ENCODE peak calls at places on chromosomes 3 and 15, in six cellular contexts. One of them, this sample, is unnamed. For H3K9me2, the result is how much of the 10 kb centered on the place peaks cover.

GRCh38 chr3:100030346-100030745 is 84.0 kb downstream of the FILIP1L start:
- DNase-seq in PC-3: peak
- DNase-seq in OCI-LY7: no peak
- DNase-seq in GM23338: no peak
- DNase-seq in HCT116: no peak
- DNase-seq in SK-N-SH: no peak
- DNase-seq in this sample: no peak

GRCh38 chr15:79376383-79376782 is 55.8 kb upstream of the MINAR1 start:
- DNase-seq in PC-3: no peak
- DNase-seq in OCI-LY7: no peak
- DNase-seq in GM23338: no peak
- DNase-seq in HCT116: no peak
- DNase-seq in SK-N-SH: no peak
- DNase-seq in this sample: no peak

GRCh38 chr3:60536420-60536819 is 714.8 kb downstream of the FHIT start:
- DNase-seq in PC-3: no peak
- DNase-seq in OCI-LY7: peak
- DNase-seq in GM23338: no peak
- DNase-seq in HCT116: no peak
- DNase-seq in SK-N-SH: no peak
- DNase-seq in this sample: no peak

GRCh38 chr3:124669470-124669869 is 60.8 kb upstream of the UMPS start:
- DNase-seq in PC-3: peak
- DNase-seq in OCI-LY7: no peak
- DNase-seq in GM23338: no peak
- DNase-seq in HCT116: no peak
- DNase-seq in SK-N-SH: no peak
- DNase-seq in this sample: no peak

GRCh38 chr15:31365032-31365654 is 38.5 kb downstream of the KLF13 start:
- DNase-seq in PC-3: no peak
- DNase-seq in OCI-LY7: no peak
- DNase-seq in GM23338: no peak
- DNase-seq in HCT116: no peak
- DNase-seq in SK-N-SH: no peak
- DNase-seq in this sample: no peak

GRCh38 chr3:125313060-125313635 is 62.0 kb downstream of the ZNF148 start:
- DNase-seq in PC-3: no peak
- DNase-seq in OCI-LY7: no peak
- DNase-seq in GM23338: no peak
- DNase-seq in HCT116: no peak
- DNase-seq in SK-N-SH: no peak
- DNase-seq in this sample: no peak

GRCh38 chr3:58536501-58537411 is at the start of gene ACOX2:
- DNase-seq in PC-3: no peak
- DNase-seq in OCI-LY7: no peak
- DNase-seq in GM23338: no peak
- DNase-seq in HCT116: no peak
- DNase-seq in SK-N-SH: no peak
- DNase-seq in this sample: peak

GRCh38 chr3:107796786-107797185 is 274.0 kb downstream of the BBX start:
- DNase-seq in PC-3: no peak
- DNase-seq in OCI-LY7: no peak
- DNase-seq in GM23338: no peak
- DNase-seq in HCT116: no peak
- DNase-seq in SK-N-SH: no peak
- DNase-seq in this sample: peak

GRCh38 chr3:33865133-33865532 is 66.7 kb downstream of the PDCD6IP start:
- DNase-seq in PC-3: no peak
- DNase-seq in OCI-LY7: no peak
- DNase-seq in GM23338: no peak
- DNase-seq in HCT116: no peak
- DNase-seq in SK-N-SH: no peak
- DNase-seq in this sample: no peak

GRCh38 chr15:29670945-29671307 is 151.3 kb downstream of the TJP1 start:
- DNase-seq in PC-3: peak
- DNase-seq in OCI-LY7: no peak
- DNase-seq in GM23338: no peak
- DNase-seq in HCT116: no peak
- DNase-seq in SK-N-SH: no peak
- DNase-seq in this sample: peak

GRCh38 chr15:63178034-63178433 is 11.4 kb upstream of the RAB8B start:
- DNase-seq in PC-3: no peak
- DNase-seq in OCI-LY7: no peak
- DNase-seq in GM23338: no peak
- DNase-seq in HCT116: no peak
- DNase-seq in SK-N-SH: peak
- DNase-seq in this sample: peak

GRCh38 chr3:124887996-124888298 is 782 bp upstream of the ITGB5 start:
- DNase-seq in PC-3: no peak
- DNase-seq in OCI-LY7: no peak
- DNase-seq in GM23338: no peak
- DNase-seq in HCT116: no peak
- DNase-seq in SK-N-SH: no peak
- DNase-seq in this sample: no peak

DNA sequence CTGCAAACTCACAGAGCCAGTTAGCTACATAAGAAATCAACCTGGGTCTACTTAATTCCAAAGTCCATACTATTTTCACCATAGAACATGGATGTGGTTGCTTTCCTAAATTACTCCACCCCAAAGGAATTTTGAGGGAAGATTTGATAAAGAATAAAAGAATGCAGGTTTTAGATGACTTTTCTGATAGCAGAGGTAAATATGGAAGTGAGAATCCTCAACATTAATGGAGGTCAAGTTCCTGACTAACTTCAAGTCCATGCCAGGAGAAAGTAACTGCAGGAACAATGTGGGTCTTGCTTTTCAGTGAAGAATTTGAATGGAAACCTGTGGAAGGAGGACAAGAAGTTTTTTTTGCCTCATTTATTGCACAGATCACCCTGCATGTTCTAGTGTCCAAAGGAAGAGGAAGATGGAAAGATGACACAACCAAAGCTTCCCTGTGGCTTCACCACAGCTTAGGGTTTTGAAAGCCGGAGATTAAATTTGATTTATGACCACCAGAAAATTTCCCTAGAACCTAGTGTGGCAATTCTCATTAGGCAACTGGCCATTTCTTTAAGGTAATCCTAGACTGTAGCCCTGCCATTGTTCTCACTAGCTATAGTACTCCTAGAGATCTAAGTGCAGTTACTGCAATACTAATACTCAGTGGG is 429.7 kb downstream of the RAP2B start:
- DNase-seq in PC-3: peak
- DNase-seq in OCI-LY7: no peak
- DNase-seq in GM23338: no peak
- DNase-seq in HCT116: no peak
- DNase-seq in SK-N-SH: no peak
- DNase-seq in this sample: no peak
- H2AFZ ChIP-seq in PC-3: peak
- H2AFZ ChIP-seq in OCI-LY7: no peak
- H2AFZ ChIP-seq in GM23338: no peak
- H2AFZ ChIP-seq in HCT116: no peak
- H2AFZ ChIP-seq in SK-N-SH: no peak
- H2AFZ ChIP-seq in this sample: no peak

GRCh38 chr3:114553949-114554593 is 260.2 kb downstream of the TIGIT start:
- DNase-seq in PC-3: no peak
- DNase-seq in OCI-LY7: no peak
- DNase-seq in GM23338: no peak
- DNase-seq in HCT116: no peak
- DNase-seq in SK-N-SH: no peak
- DNase-seq in this sample: no peak

GRCh38 chr3:114554716-114555115 is 260.9 kb downstream of the TIGIT start:
- DNase-seq in PC-3: no peak
- DNase-seq in OCI-LY7: no peak
- DNase-seq in GM23338: no peak
- DNase-seq in HCT116: no peak
- DNase-seq in SK-N-SH: no peak
- DNase-seq in this sample: no peak

GRCh38 chr3:114557791-114558190 is 264.0 kb downstream of the TIGIT start:
- DNase-seq in PC-3: no peak
- DNase-seq in OCI-LY7: no peak
- DNase-seq in GM23338: no peak
- DNase-seq in HCT116: no peak
- DNase-seq in SK-N-SH: no peak
- DNase-seq in this sample: no peak

GRCh38 chr3:114556832-114557231 is 263.0 kb downstream of the TIGIT start:
- DNase-seq in PC-3: no peak
- DNase-seq in OCI-LY7: no peak
- DNase-seq in GM23338: no peak
- DNase-seq in HCT116: peak
- DNase-seq in SK-N-SH: no peak
- DNase-seq in this sample: no peak

DNA sequence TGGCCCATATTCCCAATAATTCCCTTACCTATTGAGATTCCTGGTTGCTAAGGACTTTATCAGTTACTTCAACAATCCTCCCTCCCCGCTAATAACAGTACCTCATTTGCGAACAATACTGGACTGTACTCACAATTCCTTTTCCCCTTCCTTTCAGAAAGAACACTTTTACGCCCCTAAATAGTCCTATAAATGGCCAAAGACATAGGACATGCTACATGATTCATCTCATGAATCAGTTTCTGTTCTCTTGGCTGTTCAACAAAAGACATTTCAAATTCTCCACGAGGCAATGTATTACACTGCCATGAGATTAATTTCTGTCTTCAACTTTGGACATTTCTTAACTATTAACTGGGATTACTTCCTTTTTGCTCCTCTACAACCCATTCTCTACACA is 264.4 kb downstream of the TIGIT start:
- DNase-seq in PC-3: no peak
- DNase-seq in OCI-LY7: no peak
- DNase-seq in GM23338: no peak
- DNase-seq in HCT116: no peak
- DNase-seq in SK-N-SH: no peak
- DNase-seq in this sample: no peak
- H3K9me2 ChIP-seq in PC-3: under half
- H3K9me2 ChIP-seq in OCI-LY7: under half
- H3K9me2 ChIP-seq in GM23338: under half
- H3K9me2 ChIP-seq in HCT116: under half
- H3K9me2 ChIP-seq in SK-N-SH: under half
- H3K9me2 ChIP-seq in this sample: under half

DNA sequence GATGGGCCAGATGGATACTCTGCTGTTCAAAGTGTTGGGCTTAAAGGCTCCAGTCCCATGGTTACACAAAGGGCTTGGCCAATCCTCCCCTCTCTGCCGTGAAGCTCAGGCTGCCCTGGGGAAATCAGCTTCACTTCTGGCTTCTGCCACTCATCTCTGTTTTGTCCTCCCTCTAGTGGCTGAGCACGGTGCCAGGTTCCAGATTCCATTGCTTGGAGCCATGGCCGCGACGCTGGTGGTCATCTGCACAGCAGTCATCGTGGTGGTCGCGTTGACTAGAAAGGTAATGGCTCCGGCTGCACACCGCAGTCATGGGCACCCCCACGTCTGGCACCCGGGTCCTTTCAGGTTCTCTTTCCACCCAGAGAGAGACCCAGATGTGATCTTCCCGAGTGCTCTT is 5.6 kb downstream of the TIGIT start:
- DNase-seq in PC-3: peak
- DNase-seq in OCI-LY7: no peak
- DNase-seq in GM23338: peak
- DNase-seq in HCT116: peak
- DNase-seq in SK-N-SH: peak
- DNase-seq in this sample: peak
- TF ChIP-seq CTCF in PC-3: peak
- TF ChIP-seq CTCF in OCI-LY7: peak
- TF ChIP-seq CTCF in GM23338: peak
- TF ChIP-seq CTCF in HCT116: peak
- TF ChIP-seq CTCF in SK-N-SH: peak
- TF ChIP-seq CTCF in this sample: no peak

GRCh38 chr3:39189648-39190269 is 2.6 kb downstream of the XIRP1 start:
- DNase-seq in PC-3: peak
- DNase-seq in OCI-LY7: peak
- DNase-seq in GM23338: peak
- DNase-seq in HCT116: peak
- DNase-seq in SK-N-SH: peak
- DNase-seq in this sample: peak

GRCh38 chr3:39190281-39191025 is 1.9 kb downstream of the XIRP1 start:
- DNase-seq in PC-3: no peak
- DNase-seq in OCI-LY7: no peak
- DNase-seq in GM23338: no peak
- DNase-seq in HCT116: no peak
- DNase-seq in SK-N-SH: no peak
- DNase-seq in this sample: no peak

GRCh38 chr3:39191773-39192172 is 622 bp downstream of the XIRP1 start:
- DNase-seq in PC-3: no peak
- DNase-seq in OCI-LY7: no peak
- DNase-seq in GM23338: no peak
- DNase-seq in HCT116: no peak
- DNase-seq in SK-N-SH: no peak
- DNase-seq in this sample: no peak

GRCh38 chr3:39192490-39193092 is at the start of gene XIRP1:
- DNase-seq in PC-3: no peak
- DNase-seq in OCI-LY7: no peak
- DNase-seq in GM23338: no peak
- DNase-seq in HCT116: no peak
- DNase-seq in SK-N-SH: no peak
- DNase-seq in this sample: no peak

DNA sequence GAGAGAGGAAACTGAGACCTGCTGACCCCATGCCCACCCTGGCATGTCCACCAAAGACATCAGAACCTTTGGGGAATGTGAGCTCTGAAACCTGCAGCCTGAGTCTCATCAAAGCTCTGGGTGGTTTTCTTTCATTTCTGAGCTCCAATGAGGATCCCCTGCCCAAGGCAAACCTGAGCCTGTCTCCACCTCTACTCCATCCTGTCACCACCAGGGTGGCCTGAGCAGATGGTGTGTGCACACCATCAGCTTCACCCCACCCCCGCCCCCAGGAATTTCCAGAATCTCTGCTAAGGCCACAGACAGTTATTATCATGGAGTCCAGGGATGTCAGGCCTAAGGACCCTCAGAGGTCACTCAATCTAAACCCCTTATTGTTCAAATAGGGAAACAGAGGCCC is 1.3 kb downstream of the XIRP1 start:
- DNase-seq in PC-3: no peak
- DNase-seq in OCI-LY7: peak
- DNase-seq in GM23338: no peak
- DNase-seq in HCT116: no peak
- DNase-seq in SK-N-SH: no peak
- DNase-seq in this sample: no peak
- H2AFZ ChIP-seq in PC-3: no peak
- H2AFZ ChIP-seq in OCI-LY7: no peak
- H2AFZ ChIP-seq in GM23338: no peak
- H2AFZ ChIP-seq in HCT116: no peak
- H2AFZ ChIP-seq in SK-N-SH: no peak
- H2AFZ ChIP-seq in this sample: no peak

DNA sequence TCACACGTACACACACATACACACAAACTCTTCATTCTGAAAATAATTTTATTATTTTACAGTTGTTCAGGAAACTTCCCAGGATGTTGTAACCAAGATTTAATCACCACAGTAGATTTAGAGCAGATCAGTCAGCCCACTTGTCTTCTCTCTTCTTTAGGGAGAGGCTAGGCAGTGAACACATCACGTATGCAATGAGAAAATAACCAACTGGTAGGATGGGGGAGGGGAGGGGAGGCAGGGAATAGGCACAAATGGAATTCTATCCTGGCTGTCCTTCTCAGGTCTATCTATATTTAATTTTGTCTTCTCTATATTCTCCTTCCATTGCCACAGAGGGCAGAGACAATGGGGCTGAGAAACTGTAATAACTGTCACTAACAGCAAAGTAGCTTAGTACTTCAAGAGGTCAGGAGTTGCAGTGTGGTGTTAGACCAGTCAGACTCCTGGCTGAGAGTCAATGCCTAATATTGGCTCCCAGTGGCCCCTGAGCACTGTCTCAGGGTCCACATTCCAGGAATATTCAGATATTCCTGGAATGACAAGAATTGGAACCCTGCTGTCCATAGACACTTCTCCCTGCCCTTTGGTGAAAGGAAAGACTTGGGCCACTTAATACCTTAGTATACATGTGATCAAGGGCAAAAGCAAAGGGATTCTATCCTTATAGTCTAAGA is 2.6 kb upstream of the HCLS1 start:
- DNase-seq in PC-3: no peak
- DNase-seq in OCI-LY7: no peak
- DNase-seq in GM23338: peak
- DNase-seq in HCT116: no peak
- DNase-seq in SK-N-SH: no peak
- DNase-seq in this sample: no peak
- H3K9me2 ChIP-seq in PC-3: under half
- H3K9me2 ChIP-seq in OCI-LY7: under half
- H3K9me2 ChIP-seq in GM23338: under half
- H3K9me2 ChIP-seq in HCT116: under half
- H3K9me2 ChIP-seq in SK-N-SH: under half
- H3K9me2 ChIP-seq in this sample: under half